ENCODE peak calls at places on chromosome 15, in seven cellular contexts. O is Panc1, X is upper lobe of right lung, P is AG04450, U is lung, Q is HepG2, M is fibroblast of pulmonary artery. C is an unnamed sample.

GRCh38 chr15:35443376-35443775 is 102.6 kb downstream of the DPH6 start:
- DNase-seq in Q (no peak), P (no peak), M (no peak), O (no peak), U (no peak), X (no peak), C (no peak)

GRCh38 chr15:39429898-39430357 is 151.0 kb upstream of the THBS1 start:
- DNase-seq in U (no peak), P (peak; percentile 68), M (peak; percentile 99), Q (peak; percentile 20), O (no peak), X (no peak), C (no peak)

GRCh38 chr15:85532689-85533088 is 152.3 kb downstream of the AKAP13 start:
- DNase-seq in X (peak; percentile 70), U (peak; percentile 67), P (no peak), Q (no peak), M (no peak), O (no peak), C (no peak)

GRCh38 chr15:77026501-77027110 is 31.7 kb downstream of the PSTPIP1 start:
- DNase-seq in O (no peak), M (no peak), Q (no peak), U (no peak), X (peak; percentile 62), P (no peak), C (no peak)

GRCh38 chr15:66066005-66066404 is 187.5 kb downstream of the MEGF11 start:
- DNase-seq in P (no peak), Q (no peak), X (no peak), U (no peak), O (no peak), M (no peak), C (no peak)

GRCh38 chr15:101499863-101500713 is 10.6 kb upstream of the PCSK6 start:
- DNase-seq in X (no peak), Q (no peak), O (no peak), U (no peak), M (no peak), P (no peak), C (peak; percentile 89)

GRCh38 chr15:63950911-63951481 is 95.3 kb downstream of the DAPK2 start:
- DNase-seq in O (no peak), U (no peak), Q (no peak), P (peak; percentile 48), M (peak; percentile 46), X (no peak), C (peak; percentile 90)

GRCh38 chr15:73630030-73630429 is 3.2 kb downstream of the NPTN start:
- DNase-seq in U (no peak), P (no peak), Q (peak; percentile 43), X (no peak), M (no peak), O (no peak), C (no peak)

GRCh38 chr15:95804484-95804883 is 526.0 kb upstream of the NR2F2 start:
- DNase-seq in X (no peak), O (no peak), Q (no peak), U (no peak), M (no peak), P (no peak), C (no peak)

GRCh38 chr15:79084308-79084968 is 6.1 kb downstream of the RASGRF1 start:
- DNase-seq in U (no peak), P (no peak), Q (no peak), O (no peak), X (peak; percentile 42), M (no peak), C (no peak)

GRCh38 chr15:101056366-101057334 is 137.5 kb downstream of the LRRK1 start:
- DNase-seq in P (no peak), U (peak; percentile 24), Q (peak; percentile 80), M (peak; percentile 56), X (peak; percentile 57), O (no peak), C (peak; percentile 57)

GRCh38 chr15:39585871-39586301 is 5.0 kb downstream of the THBS1 start:
- DNase-seq in P (no peak), U (no peak), O (no peak), M (no peak), X (no peak), Q (no peak), C (no peak)

GRCh38 chr15:27535445-27536129 is 563.5 kb downstream of the OCA2 start:
- DNase-seq in P (no peak), O (no peak), M (no peak), X (no peak), U (no peak), Q (no peak), C (peak; percentile 84)

GRCh38 chr15:46892621-46893160 is 824.6 kb upstream of the SEMA6D start:
- DNase-seq in X (no peak), U (no peak), P (no peak), Q (no peak), O (no peak), M (no peak), C (no peak)

GRCh38 chr15:70142322-70143191 is 44.8 kb upstream of the TLE3 start:
- DNase-seq in Q (no peak), X (peak; percentile 76), M (peak; percentile 92), O (no peak), P (peak; percentile 52), U (peak; percentile 44), C (no peak)

GRCh38 chr15:91516866-91517265 is 336.6 kb upstream of the SLCO3A1 start:
- DNase-seq in U (no peak), Q (no peak), X (no peak), O (no peak), M (no peak), P (no peak), C (no peak)

GRCh38 chr15:34038404-34039179 is 412 bp downstream of the AVEN start:
- DNase-seq in Q (peak; percentile 55), X (peak; percentile 91), O (no peak), U (peak; percentile 79), P (no peak), M (peak; percentile 76), C (peak; percentile 93)

GRCh38 chr15:25743160-25743908 is 119.8 kb downstream of the ATP10A start:
- DNase-seq in M (no peak), O (no peak), Q (no peak), X (no peak), P (no peak), U (peak; percentile 20), C (peak; percentile 88)

GRCh38 chr15:101712078-101712477 is 12.2 kb downstream of the TARS3 start:
- DNase-seq in O (no peak), U (no peak), Q (no peak), M (no peak), P (no peak), X (no peak), C (no peak)

GRCh38 chr15:90877996-90878395 is 6.3 kb upstream of the FES start:
- DNase-seq in Q (no peak), O (no peak), P (no peak), X (no peak), U (no peak), M (no peak), C (no peak)

GRCh38 chr15:60396100-60396499 is 1.7 kb downstream of the ANXA2 start:
- DNase-seq in P (no peak), O (no peak), M (no peak), Q (no peak), U (peak; percentile 42), X (no peak), C (no peak)

GRCh38 chr15:94080989-94081605 is 150.3 kb upstream of the MCTP2 start:
- DNase-seq in M (no peak), P (no peak), U (no peak), Q (no peak), X (no peak), O (no peak), C (no peak)
- H3K4me3 ChIP-seq in M (no peak overlapping the region), P (no peak overlapping the region), U (no peak overlapping the region), Q (no peak overlapping the region), X (no peak overlapping the region), O (no peak overlapping the region), C (no peak overlapping the region)

DNA sequence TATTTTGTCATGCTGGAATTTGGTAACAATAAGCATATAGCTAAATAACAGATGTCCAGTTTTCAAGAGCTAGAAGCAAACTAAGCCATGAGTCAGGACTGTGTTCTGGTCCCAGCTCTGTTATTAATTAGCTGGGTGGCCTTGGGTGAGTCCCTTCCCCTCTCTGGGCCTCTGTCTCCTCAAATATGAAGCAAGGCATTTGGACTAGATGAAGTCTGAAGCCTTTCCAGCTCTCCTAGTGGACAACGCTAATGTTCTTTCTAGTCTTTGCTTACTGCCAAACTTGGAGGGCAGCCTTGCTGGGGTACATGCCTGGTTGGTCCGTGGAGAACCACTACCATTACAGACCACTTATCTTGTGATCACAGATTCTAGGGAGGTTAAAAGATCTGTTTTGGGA is 127.6 kb downstream of the DUT start:
- DNase-seq in X (no peak), O (no peak), P (peak; percentile 52), Q (no peak), U (no peak), M (no peak), C (no peak)
- H3K4me3 ChIP-seq in X (no peak overlapping the region), O (no peak overlapping the region), P (no peak overlapping the region), Q (no peak overlapping the region), U (no peak overlapping the region), M (no peak overlapping the region), C (no peak overlapping the region)

GRCh38 chr15:56806147-56806536 is 72.8 kb upstream of the ZNF280D start:
- DNase-seq in M (no peak), X (no peak), O (no peak), U (no peak), Q (no peak), P (no peak), C (no peak)

GRCh38 chr15:56805466-56806146 is 72.3 kb upstream of the ZNF280D start:
- DNase-seq in M (peak; percentile 91), X (no peak), Q (no peak), O (peak; percentile 48), P (peak; percentile 43), U (no peak), C (no peak)

GRCh38 chr15:56811586-56811985 is 78.3 kb upstream of the ZNF280D start:
- DNase-seq in P (no peak), X (no peak), O (no peak), Q (no peak), U (no peak), M (no peak), C (no peak)

GRCh38 chr15:56804908-56805307 is 71.6 kb upstream of the ZNF280D start:
- DNase-seq in Q (no peak), O (no peak), M (peak; percentile 51), P (no peak), X (no peak), U (no peak), C (no peak)

GRCh38 chr15:56808160-56808559 is 74.9 kb upstream of the ZNF280D start:
- DNase-seq in U (no peak), O (no peak), Q (no peak), X (no peak), M (no peak), P (no peak), C (no peak)
- H3K4me3 ChIP-seq in U (no peak overlapping the region), O (no peak overlapping the region), Q (no peak overlapping the region), X (no peak overlapping the region), M (no peak overlapping the region), P (no peak overlapping the region), C (no peak overlapping the region)

GRCh38 chr15:31483924-31484368 is 157.3 kb downstream of the KLF13 start:
- DNase-seq in X (peak; percentile 35), M (no peak), U (no peak), O (no peak), Q (no peak), P (no peak), C (no peak)

GRCh38 chr15:31485431-31485830 is 158.8 kb downstream of the KLF13 start:
- DNase-seq in P (no peak), X (no peak), Q (no peak), M (no peak), O (no peak), U (no peak), C (no peak)

GRCh38 chr15:31484986-31485385 is 158.4 kb downstream of the KLF13 start:
- DNase-seq in X (peak; percentile 46), P (no peak), M (no peak), U (no peak), O (no peak), Q (no peak), C (no peak)

GRCh38 chr15:31483053-31483923 is 156.7 kb downstream of the KLF13 start:
- DNase-seq in U (no peak), O (no peak), Q (no peak), M (no peak), P (no peak), X (peak; percentile 64), C (no peak)

GRCh38 chr15:31484369-31484951 is 157.8 kb downstream of the KLF13 start:
- DNase-seq in P (no peak), X (peak; percentile 58), Q (no peak), M (no peak), U (no peak), O (no peak), C (no peak)
- H3K4me3 ChIP-seq in P (no peak overlapping the region), X (no peak overlapping the region), Q (no peak overlapping the region), M (no peak overlapping the region), U (no peak overlapping the region), O (no peak overlapping the region), C (no peak overlapping the region)

C was measured in esophagus muscularis mucosa.